ENCODE peak calls at places on chromosomes 13 and 19, in four cellular contexts. V is pancreas, D is mucosa of descending colon, Q is small intestine. H is an unnamed sample.

GRCh38 chr13:46668302-46668720 is 115.3 kb downstream of the LRCH1 start:
- DNase-seq in V (peak; percentile 37), D (peak; percentile 58), Q (no peak), H (peak; percentile 35)

GRCh38 chr13:28796938-28797257 is 23.2 kb upstream of the MTUS2 start:
- DNase-seq in V (no peak), D (no peak), Q (no peak), H (no peak)

GRCh38 chr19:4870025-4870700 is 2.7 kb upstream of the PLIN3 start:
- DNase-seq in V (peak; percentile 44), D (peak; percentile 69), Q (peak; percentile 77), H (no peak)

GRCh38 chr13:40657961-40658360 is 8.5 kb downstream of the FOXO1 start:
- DNase-seq in V (no peak), D (no peak), Q (no peak), H (no peak)

GRCh38 chr19:45464274-45464673 is 3.5 kb upstream of the FOSB start:
- DNase-seq in V (no peak), D (no peak), Q (no peak), H (no peak)

GRCh38 chr13:62960723-62961122 is 1545.1 kb upstream of the PCDH20 start:
- DNase-seq in V (no peak), D (no peak), Q (no peak), H (no peak)

GRCh38 chr19:40502647-40503046 is 35.8 kb downstream of the SPTBN4 start:
- DNase-seq in V (no peak), D (no peak), Q (peak; percentile 65), H (no peak)

GRCh38 chr19:6802336-6803035 is 30.0 kb downstream of the VAV1 start:
- DNase-seq in V (peak; percentile 43), D (peak; percentile 67), Q (peak; percentile 25), H (peak; percentile 30)

GRCh38 chr13:46648166-46648607 is 95.2 kb downstream of the LRCH1 start:
- DNase-seq in V (peak; percentile 28), D (peak; percentile 57), Q (peak; percentile 78), H (no peak)

GRCh38 chr19:3720533-3720917 is 12.3 kb downstream of the TJP3 start:
- DNase-seq in V (no peak), D (peak; percentile 92), Q (peak; percentile 99), H (no peak)

GRCh38 chr19:10625003-10625761 is at the start of gene SLC44A2:
- DNase-seq in V (peak; percentile 90), D (peak; percentile 93), Q (peak; percentile 87), H (peak; percentile 86)

GRCh38 chr19:30344446-30345425 is 27.4 kb upstream of the ZNF536 start:
- DNase-seq in V (no peak), D (no peak), Q (no peak), H (no peak)

GRCh38 chr13:113734099-113734825 is 24.8 kb upstream of the TMEM255B start:
- DNase-seq in V (no peak), D (no peak), Q (no peak), H (no peak)

GRCh38 chr13:66795636-66796035 is 434.5 kb downstream of the PCDH9 start:
- DNase-seq in V (no peak), D (no peak), Q (no peak), H (no peak)

GRCh38 chr13:52851153-52851962 is 2.9 kb upstream of the PCDH8 start:
- DNase-seq in V (peak; percentile 34), D (peak; percentile 48), Q (peak; percentile 22), H (peak; percentile 26)

GRCh38 chr13:40152145-40152544 is 496.7 kb downstream of the COG6 start:
- DNase-seq in V (no peak), D (no peak), Q (peak; percentile 14), H (no peak)

GRCh38 chr19:55462722-55463121 is 1.3 kb upstream of the ISOC2 start:
- DNase-seq in V (no peak), D (no peak), Q (no peak), H (no peak)

GRCh38 chr19:55460670-55461258 is 678 bp downstream of the ISOC2 start:
- DNase-seq in V (peak; percentile 85), D (peak; percentile 86), Q (peak; percentile 59), H (peak; percentile 86)

GRCh38 chr19:55459950-55460657 is 1.3 kb downstream of the ISOC2 start:
- DNase-seq in V (no peak), D (no peak), Q (peak; percentile 30), H (no peak)

GRCh38 chr19:55461974-55462628 is 659 bp upstream of the ISOC2 start:
- DNase-seq in V (peak; percentile 31), D (no peak), Q (peak; percentile 46), H (no peak)

DNA sequence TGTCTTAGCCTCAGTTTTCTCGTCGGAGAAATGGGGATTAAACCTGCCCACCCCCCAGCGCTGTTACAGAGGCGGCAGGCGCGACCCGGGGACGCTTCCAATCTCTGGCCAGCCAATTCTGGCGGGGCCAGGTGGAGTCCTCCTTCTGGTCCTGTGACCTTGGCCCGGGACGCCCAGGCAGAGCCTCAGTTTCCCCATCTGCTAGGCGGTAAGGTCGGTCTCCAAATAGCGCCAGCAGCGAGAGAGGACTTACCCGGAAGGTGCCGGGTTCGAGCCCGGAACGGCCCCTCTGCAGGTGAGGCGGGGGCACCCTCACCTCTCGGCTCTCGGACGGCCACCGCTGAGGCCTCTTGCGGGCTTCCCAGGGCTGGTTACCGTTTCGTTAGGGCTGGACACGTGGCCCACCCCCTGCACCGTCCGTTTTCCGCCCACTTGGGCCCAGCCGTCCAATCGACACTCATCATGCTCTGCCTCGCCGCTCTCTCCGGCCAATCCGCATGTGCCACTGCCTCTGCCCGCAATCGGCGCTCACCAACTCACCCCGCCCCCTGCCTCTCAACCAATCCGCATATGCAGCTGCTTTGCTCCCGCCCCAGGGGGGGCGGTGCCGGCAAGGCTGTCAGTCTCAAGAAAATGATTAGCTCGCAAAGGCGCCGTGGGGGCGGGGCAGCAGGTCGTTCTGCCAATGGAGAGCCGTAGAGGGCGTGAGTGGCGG is at the start of gene ISOC2:
- DNase-seq in V (peak; percentile 100), D (peak; percentile 100), Q (peak; percentile 100), H (peak; percentile 100)
- H3K4me1 ChIP-seq in V (no peaks in the 10 kb centered on the region), D (peaks cover 10% of the 10 kb centered on the region), Q (peaks cover 2% of the 10 kb centered on the region), H (peaks cover 29% of the 10 kb centered on the region)

DNA sequence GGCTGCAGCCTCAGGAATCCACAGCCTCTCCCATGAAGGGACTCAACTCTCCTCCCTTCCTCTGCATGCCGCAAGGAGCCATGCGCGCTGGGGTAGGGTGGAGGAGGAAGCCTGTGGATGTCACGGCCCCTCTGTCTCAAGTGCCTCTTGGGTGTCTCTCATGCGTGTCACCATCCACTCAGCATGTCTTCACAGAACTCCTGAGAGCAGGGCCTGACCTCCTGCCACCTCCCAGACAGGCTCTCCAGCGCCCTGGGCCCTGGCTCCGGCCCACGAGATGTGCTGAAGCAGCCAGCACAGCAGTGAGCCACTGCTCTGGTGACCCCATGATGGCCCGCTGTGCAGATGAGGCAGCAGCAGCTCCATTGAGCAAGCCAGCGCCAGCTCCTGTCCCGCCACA is 25.9 kb upstream of the SPACA7 start:
- DNase-seq in V (no peak), D (no peak), Q (no peak), H (no peak)
- H3K4me1 ChIP-seq in V (no peaks in the 10 kb centered on the region), D (no peaks in the 10 kb centered on the region), Q (no peaks in the 10 kb centered on the region), H (no peaks in the 10 kb centered on the region)

DNA sequence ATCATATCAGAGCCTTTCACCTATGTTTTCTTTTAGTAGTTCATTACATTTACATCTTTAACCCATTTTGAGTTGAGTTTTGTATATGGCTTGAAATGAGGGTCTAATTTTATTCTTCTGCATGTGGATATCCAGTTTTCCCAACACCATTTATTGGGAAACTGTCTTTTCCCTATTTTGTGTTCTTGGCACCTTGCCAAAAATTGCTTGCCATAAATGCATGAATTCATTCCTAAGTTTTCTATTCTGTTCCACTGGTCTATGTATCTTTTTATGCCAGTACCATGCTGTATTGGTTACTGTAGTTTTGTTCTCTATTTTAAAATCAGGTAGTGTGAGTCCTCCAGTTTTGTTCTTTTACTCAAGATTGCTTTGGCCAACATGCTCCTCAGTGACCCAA is 144.0 kb upstream of the OBI1 start:
- DNase-seq in V (no peak), D (no peak), Q (no peak), H (no peak)
- H3K4me1 ChIP-seq in V (no peaks in the 10 kb centered on the region), D (no peaks in the 10 kb centered on the region), Q (no peaks in the 10 kb centered on the region), H (no peaks in the 10 kb centered on the region)

GRCh38 chr19:58212336-58213074 is 16.2 kb upstream of the ZNF544 start:
- DNase-seq in V (no peak), D (no peak), Q (no peak), H (no peak)
- H3K4me1 ChIP-seq in V (no peaks in the 10 kb centered on the region), D (no peaks in the 10 kb centered on the region), Q (no peaks in the 10 kb centered on the region), H (no peaks in the 10 kb centered on the region)

DNA sequence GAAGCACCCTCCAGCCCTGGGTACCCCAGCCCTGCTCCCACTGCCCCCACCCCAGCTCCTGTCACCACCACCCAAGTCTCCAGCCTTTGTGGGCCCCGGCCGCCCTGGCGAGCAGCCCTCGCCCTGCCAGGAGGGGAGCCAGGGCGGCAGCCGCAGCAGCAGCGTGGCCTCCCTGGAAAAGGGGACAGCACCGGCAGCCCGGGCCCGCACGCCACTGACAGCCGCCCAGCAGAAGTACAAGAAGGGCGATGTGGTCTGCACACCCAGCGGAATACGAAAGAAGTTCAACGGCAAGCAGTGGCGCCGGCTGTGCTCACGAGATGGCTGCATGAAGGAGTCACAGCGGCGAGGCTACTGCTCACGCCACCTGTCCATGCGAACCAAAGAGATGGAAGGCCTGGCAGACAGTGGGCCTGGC is 3.9 kb downstream of the CIC start:
- DNase-seq in V (no peak), D (no peak), Q (no peak), H (no peak)
- H3K4me1 ChIP-seq in V (peaks cover 8% of the 10 kb centered on the region), D (peaks cover 24% of the 10 kb centered on the region), Q (peaks cover 3% of the 10 kb centered on the region), H (peaks cover 68% of the 10 kb centered on the region)

GRCh38 chr13:33278923-33279322 is 6.6 kb downstream of the STARD13 start:
- DNase-seq in V (no peak), D (no peak), Q (no peak), H (no peak)

GRCh38 chr13:33277946-33278345 is 7.6 kb downstream of the STARD13 start:
- DNase-seq in V (no peak), D (no peak), Q (no peak), H (no peak)

GRCh38 chr13:33280550-33280905 is 5.0 kb downstream of the STARD13 start:
- DNase-seq in V (no peak), D (no peak), Q (no peak), H (no peak)

GRCh38 chr13:33279898-33280549 is 5.5 kb downstream of the STARD13 start:
- DNase-seq in V (no peak), D (no peak), Q (no peak), H (no peak)

GRCh38 chr13:33279414-33279813 is 6.1 kb downstream of the STARD13 start:
- DNase-seq in V (no peak), D (peak; percentile 39), Q (no peak), H (no peak)
- H3K4me1 ChIP-seq in V (peaks cover 20% of the 10 kb centered on the region), D (peaks cover 28% of the 10 kb centered on the region), Q (peaks cover 3% of the 10 kb centered on the region), H (peaks cover 99% of the 10 kb centered on the region)

GRCh38 chr13:44309771-44310767 is 63.6 kb upstream of the SERP2 start:
- DNase-seq in V (no peak), D (peak; percentile 69), Q (peak; percentile 79), H (peak; percentile 53)
- H3K4me1 ChIP-seq in V (no peaks in the 10 kb centered on the region), D (peaks cover 48% of the 10 kb centered on the region), Q (peaks cover 11% of the 10 kb centered on the region), H (peaks cover 48% of the 10 kb centered on the region)

H was measured in left ventricle myocardium inferior.